ENCODE peak calls at places on chromosome 19, in seven cellular contexts. One of them, this sample, is unnamed.

GRCh38 chr19:19668230-19669012 is at the start of gene ZNF101:
- DNase-seq in GM12865: peak
- DNase-seq in ACHN: peak
- DNase-seq in retinal pigment epithelial cell: peak
- DNase-seq in AG09309: peak
- DNase-seq in amygdala: peak
- DNase-seq in mesothelial cell of epicardium: peak
- DNase-seq in this sample: peak

GRCh38 chr19:35557539-35558399 is 5.7 kb downstream of the ATP4A start:
- DNase-seq in GM12865: peak
- DNase-seq in ACHN: no peak
- DNase-seq in retinal pigment epithelial cell: no peak
- DNase-seq in AG09309: no peak
- DNase-seq in amygdala: no peak
- DNase-seq in mesothelial cell of epicardium: peak
- DNase-seq in this sample: peak

GRCh38 chr19:44260695-44261446 is 1.2 kb downstream of the ZNF233 start:
- DNase-seq in GM12865: no peak
- DNase-seq in ACHN: no peak
- DNase-seq in retinal pigment epithelial cell: no peak
- DNase-seq in AG09309: no peak
- DNase-seq in amygdala: no peak
- DNase-seq in mesothelial cell of epicardium: no peak
- DNase-seq in this sample: no peak

GRCh38 chr19:13103961-13104847 is 1.5 kb upstream of the LYL1 start:
- DNase-seq in GM12865: peak
- DNase-seq in ACHN: no peak
- DNase-seq in retinal pigment epithelial cell: no peak
- DNase-seq in AG09309: no peak
- DNase-seq in amygdala: peak
- DNase-seq in mesothelial cell of epicardium: no peak
- DNase-seq in this sample: no peak

GRCh38 chr19:13865578-13866462 is 11.1 kb upstream of the NANOS3 start:
- DNase-seq in GM12865: no peak
- DNase-seq in ACHN: no peak
- DNase-seq in retinal pigment epithelial cell: no peak
- DNase-seq in AG09309: no peak
- DNase-seq in amygdala: no peak
- DNase-seq in mesothelial cell of epicardium: no peak
- DNase-seq in this sample: peak

GRCh38 chr19:45492627-45493470 is 4.0 kb downstream of the RTN2 start:
- DNase-seq in GM12865: peak
- DNase-seq in ACHN: no peak
- DNase-seq in retinal pigment epithelial cell: no peak
- DNase-seq in AG09309: no peak
- DNase-seq in amygdala: peak
- DNase-seq in mesothelial cell of epicardium: peak
- DNase-seq in this sample: no peak

GRCh38 chr19:1000095-1000494 is at the start of gene GRIN3B:
- DNase-seq in GM12865: peak
- DNase-seq in ACHN: peak
- DNase-seq in retinal pigment epithelial cell: no peak
- DNase-seq in AG09309: no peak
- DNase-seq in amygdala: no peak
- DNase-seq in mesothelial cell of epicardium: peak
- DNase-seq in this sample: peak

GRCh38 chr19:10395853-10396355 is 7.4 kb downstream of the CDC37 start:
- DNase-seq in GM12865: no peak
- DNase-seq in ACHN: no peak
- DNase-seq in retinal pigment epithelial cell: no peak
- DNase-seq in AG09309: no peak
- DNase-seq in amygdala: no peak
- DNase-seq in mesothelial cell of epicardium: no peak
- DNase-seq in this sample: no peak

GRCh38 chr19:13044160-13044853 is 49.0 kb downstream of the NFIX start:
- DNase-seq in GM12865: no peak
- DNase-seq in ACHN: no peak
- DNase-seq in retinal pigment epithelial cell: no peak
- DNase-seq in AG09309: no peak
- DNase-seq in amygdala: no peak
- DNase-seq in mesothelial cell of epicardium: no peak
- DNase-seq in this sample: no peak

GRCh38 chr19:18612772-18613588 is at the start of gene TMEM59L:
- DNase-seq in GM12865: no peak
- DNase-seq in ACHN: no peak
- DNase-seq in retinal pigment epithelial cell: no peak
- DNase-seq in AG09309: no peak
- DNase-seq in amygdala: peak
- DNase-seq in mesothelial cell of epicardium: no peak
- DNase-seq in this sample: no peak

GRCh38 chr19:49890349-49891311 is 6.1 kb downstream of the IL4I1 start:
- DNase-seq in GM12865: peak
- DNase-seq in ACHN: no peak
- DNase-seq in retinal pigment epithelial cell: no peak
- DNase-seq in AG09309: no peak
- DNase-seq in amygdala: no peak
- DNase-seq in mesothelial cell of epicardium: no peak
- DNase-seq in this sample: no peak

GRCh38 chr19:7869910-7870511 is 4.2 kb downstream of the PRR36 start:
- DNase-seq in GM12865: peak
- DNase-seq in ACHN: peak
- DNase-seq in retinal pigment epithelial cell: no peak
- DNase-seq in AG09309: no peak
- DNase-seq in amygdala: no peak
- DNase-seq in mesothelial cell of epicardium: peak
- DNase-seq in this sample: no peak

GRCh38 chr19:43594081-43594697 is 1.7 kb downstream of the IRGQ start:
- DNase-seq in GM12865: no peak
- DNase-seq in ACHN: no peak
- DNase-seq in retinal pigment epithelial cell: no peak
- DNase-seq in AG09309: no peak
- DNase-seq in amygdala: no peak
- DNase-seq in mesothelial cell of epicardium: no peak
- DNase-seq in this sample: no peak

GRCh38 chr19:49884109-49884508 is 6.6 kb downstream of the TBC1D17 start:
- DNase-seq in GM12865: no peak
- DNase-seq in ACHN: no peak
- DNase-seq in retinal pigment epithelial cell: no peak
- DNase-seq in AG09309: no peak
- DNase-seq in amygdala: no peak
- DNase-seq in mesothelial cell of epicardium: no peak
- DNase-seq in this sample: no peak